ENCODE peak calls at places on chromosome 12, in ten cellular contexts. One of them, this sample, is unnamed.
A peak's percentile ranks its signal among the peaks of the same experiment; 100 is the strongest.

GRCh38 chr12:55073043-55074022 is 52.9 kb upstream of the OR9K2 start:
- DNase-seq in M059J: peak; percentile 57
- DNase-seq in left kidney: peak; percentile 87
- DNase-seq in stimulated activated CD8-positive, alpha-beta memory T cell treated with anti-CD3 and anti-CD28 coated beads, Interleukin-4, amount 100 ng/mL, for 24 hours: peak; percentile 59
- DNase-seq in effector memory CD8-positive, alpha-beta T cell: peak; percentile 70
- DNase-seq in tibial nerve: peak; percentile 84
- DNase-seq in T-helper 1 cell: peak; percentile 68
- DNase-seq in activated CD4-positive, alpha-beta T cell treated with anti-CD3 and anti-CD28 coated beads for 24 hours: peak; percentile 71
- DNase-seq in GM03348: peak; percentile 79
- DNase-seq in endothelial cell: peak; percentile 76
- DNase-seq in this sample: peak; percentile 89

GRCh38 chr12:124542021-124542941 is 25.1 kb downstream of the NCOR2 start:
- DNase-seq in effector memory CD8-positive, alpha-beta T cell: no peak
- DNase-seq in endothelial cell: no peak
- DNase-seq in stimulated activated CD8-positive, alpha-beta memory T cell treated with anti-CD3 and anti-CD28 coated beads, Interleukin-4, amount 100 ng/mL, for 24 hours: no peak
- DNase-seq in GM03348: peak; percentile 44
- DNase-seq in M059J: peak; percentile 70
- DNase-seq in activated CD4-positive, alpha-beta T cell treated with anti-CD3 and anti-CD28 coated beads for 24 hours: no peak
- DNase-seq in T-helper 1 cell: no peak
- DNase-seq in left kidney: peak; percentile 68
- DNase-seq in tibial nerve: no peak
- DNase-seq in this sample: no peak

GRCh38 chr12:122788387-122788786 is 14.0 kb downstream of the CCDC62 start:
- DNase-seq in effector memory CD8-positive, alpha-beta T cell: no peak
- DNase-seq in M059J: peak; percentile 64
- DNase-seq in stimulated activated CD8-positive, alpha-beta memory T cell treated with anti-CD3 and anti-CD28 coated beads, Interleukin-4, amount 100 ng/mL, for 24 hours: no peak
- DNase-seq in T-helper 1 cell: no peak
- DNase-seq in GM03348: no peak
- DNase-seq in endothelial cell: no peak
- DNase-seq in activated CD4-positive, alpha-beta T cell treated with anti-CD3 and anti-CD28 coated beads for 24 hours: no peak
- DNase-seq in tibial nerve: no peak
- DNase-seq in left kidney: no peak
- DNase-seq in this sample: no peak

GRCh38 chr12:124720687-124721500 is 142.8 kb downstream of the SCARB1 start:
- DNase-seq in effector memory CD8-positive, alpha-beta T cell: no peak
- DNase-seq in tibial nerve: no peak
- DNase-seq in GM03348: peak; percentile 75
- DNase-seq in endothelial cell: no peak
- DNase-seq in M059J: peak; percentile 94
- DNase-seq in stimulated activated CD8-positive, alpha-beta memory T cell treated with anti-CD3 and anti-CD28 coated beads, Interleukin-4, amount 100 ng/mL, for 24 hours: no peak
- DNase-seq in T-helper 1 cell: no peak
- DNase-seq in left kidney: peak; percentile 96
- DNase-seq in activated CD4-positive, alpha-beta T cell treated with anti-CD3 and anti-CD28 coated beads for 24 hours: no peak
- DNase-seq in this sample: no peak

GRCh38 chr12:31491819-31492598 is 98.9 kb downstream of the DENND5B start:
- DNase-seq in M059J: peak; percentile 97
- DNase-seq in T-helper 1 cell: no peak
- DNase-seq in endothelial cell: no peak
- DNase-seq in left kidney: peak; percentile 85
- DNase-seq in effector memory CD8-positive, alpha-beta T cell: no peak
- DNase-seq in tibial nerve: no peak
- DNase-seq in GM03348: peak; percentile 58
- DNase-seq in stimulated activated CD8-positive, alpha-beta memory T cell treated with anti-CD3 and anti-CD28 coated beads, Interleukin-4, amount 100 ng/mL, for 24 hours: no peak
- DNase-seq in activated CD4-positive, alpha-beta T cell treated with anti-CD3 and anti-CD28 coated beads for 24 hours: no peak
- DNase-seq in this sample: peak; percentile 31

GRCh38 chr12:53499261-53500118 is at the start of gene MAP3K12:
- DNase-seq in effector memory CD8-positive, alpha-beta T cell: peak; percentile 58
- DNase-seq in activated CD4-positive, alpha-beta T cell treated with anti-CD3 and anti-CD28 coated beads for 24 hours: peak; percentile 56
- DNase-seq in left kidney: peak; percentile 90
- DNase-seq in T-helper 1 cell: peak; percentile 59
- DNase-seq in M059J: peak; percentile 58
- DNase-seq in GM03348: peak; percentile 79
- DNase-seq in tibial nerve: peak; percentile 68
- DNase-seq in endothelial cell: peak; percentile 54
- DNase-seq in stimulated activated CD8-positive, alpha-beta memory T cell treated with anti-CD3 and anti-CD28 coated beads, Interleukin-4, amount 100 ng/mL, for 24 hours: peak; percentile 53
- DNase-seq in this sample: peak; percentile 86

GRCh38 chr12:100716658-100716948 is 78.0 kb upstream of the ANO4 start:
- DNase-seq in effector memory CD8-positive, alpha-beta T cell: no peak
- DNase-seq in activated CD4-positive, alpha-beta T cell treated with anti-CD3 and anti-CD28 coated beads for 24 hours: no peak
- DNase-seq in endothelial cell: peak; percentile 14
- DNase-seq in stimulated activated CD8-positive, alpha-beta memory T cell treated with anti-CD3 and anti-CD28 coated beads, Interleukin-4, amount 100 ng/mL, for 24 hours: no peak
- DNase-seq in M059J: no peak
- DNase-seq in tibial nerve: no peak
- DNase-seq in T-helper 1 cell: no peak
- DNase-seq in left kidney: peak; percentile 64
- DNase-seq in GM03348: no peak
- DNase-seq in this sample: peak; percentile 74

GRCh38 chr12:92340441-92341332 is 195.0 kb upstream of the BTG1 start:
- DNase-seq in effector memory CD8-positive, alpha-beta T cell: no peak
- DNase-seq in GM03348: no peak
- DNase-seq in activated CD4-positive, alpha-beta T cell treated with anti-CD3 and anti-CD28 coated beads for 24 hours: no peak
- DNase-seq in T-helper 1 cell: no peak
- DNase-seq in left kidney: peak; percentile 17
- DNase-seq in stimulated activated CD8-positive, alpha-beta memory T cell treated with anti-CD3 and anti-CD28 coated beads, Interleukin-4, amount 100 ng/mL, for 24 hours: no peak
- DNase-seq in M059J: no peak
- DNase-seq in tibial nerve: no peak
- DNase-seq in endothelial cell: no peak
- DNase-seq in this sample: no peak

GRCh38 chr12:88206636-88207035 is 64.5 kb downstream of the TMTC3 start:
- DNase-seq in left kidney: no peak
- DNase-seq in endothelial cell: no peak
- DNase-seq in tibial nerve: peak; percentile 60
- DNase-seq in activated CD4-positive, alpha-beta T cell treated with anti-CD3 and anti-CD28 coated beads for 24 hours: no peak
- DNase-seq in GM03348: peak; percentile 47
- DNase-seq in effector memory CD8-positive, alpha-beta T cell: no peak
- DNase-seq in T-helper 1 cell: no peak
- DNase-seq in M059J: peak; percentile 3
- DNase-seq in stimulated activated CD8-positive, alpha-beta memory T cell treated with anti-CD3 and anti-CD28 coated beads, Interleukin-4, amount 100 ng/mL, for 24 hours: no peak
- DNase-seq in this sample: no peak

GRCh38 chr12:80472912-80473500 is 29.0 kb downstream of the PTPRQ start:
- DNase-seq in tibial nerve: no peak
- DNase-seq in M059J: peak; percentile 59
- DNase-seq in GM03348: peak; percentile 34
- DNase-seq in endothelial cell: no peak
- DNase-seq in T-helper 1 cell: no peak
- DNase-seq in left kidney: peak; percentile 72
- DNase-seq in stimulated activated CD8-positive, alpha-beta memory T cell treated with anti-CD3 and anti-CD28 coated beads, Interleukin-4, amount 100 ng/mL, for 24 hours: no peak
- DNase-seq in effector memory CD8-positive, alpha-beta T cell: no peak
- DNase-seq in activated CD4-positive, alpha-beta T cell treated with anti-CD3 and anti-CD28 coated beads for 24 hours: no peak
- DNase-seq in this sample: peak; percentile 68

GRCh38 chr12:75953312-75953906 is 78.2 kb downstream of the PHLDA1 start:
- DNase-seq in activated CD4-positive, alpha-beta T cell treated with anti-CD3 and anti-CD28 coated beads for 24 hours: no peak
- DNase-seq in endothelial cell: no peak
- DNase-seq in stimulated activated CD8-positive, alpha-beta memory T cell treated with anti-CD3 and anti-CD28 coated beads, Interleukin-4, amount 100 ng/mL, for 24 hours: no peak
- DNase-seq in M059J: peak; percentile 88
- DNase-seq in T-helper 1 cell: no peak
- DNase-seq in effector memory CD8-positive, alpha-beta T cell: no peak
- DNase-seq in GM03348: peak; percentile 44
- DNase-seq in left kidney: no peak
- DNase-seq in tibial nerve: no peak
- DNase-seq in this sample: no peak

GRCh38 chr12:52337054-52337453 is 15.9 kb upstream of the KRT83 start:
- DNase-seq in tibial nerve: no peak
- DNase-seq in T-helper 1 cell: no peak
- DNase-seq in left kidney: no peak
- DNase-seq in M059J: peak; percentile 49
- DNase-seq in endothelial cell: no peak
- DNase-seq in activated CD4-positive, alpha-beta T cell treated with anti-CD3 and anti-CD28 coated beads for 24 hours: no peak
- DNase-seq in stimulated activated CD8-positive, alpha-beta memory T cell treated with anti-CD3 and anti-CD28 coated beads, Interleukin-4, amount 100 ng/mL, for 24 hours: no peak
- DNase-seq in GM03348: no peak
- DNase-seq in effector memory CD8-positive, alpha-beta T cell: no peak
- DNase-seq in this sample: no peak

GRCh38 chr12:30952036-30952435 is 25.5 kb downstream of the TSPAN11 start:
- DNase-seq in GM03348: no peak
- DNase-seq in M059J: no peak
- DNase-seq in stimulated activated CD8-positive, alpha-beta memory T cell treated with anti-CD3 and anti-CD28 coated beads, Interleukin-4, amount 100 ng/mL, for 24 hours: no peak
- DNase-seq in activated CD4-positive, alpha-beta T cell treated with anti-CD3 and anti-CD28 coated beads for 24 hours: no peak
- DNase-seq in effector memory CD8-positive, alpha-beta T cell: no peak
- DNase-seq in tibial nerve: no peak
- DNase-seq in endothelial cell: no peak
- DNase-seq in left kidney: no peak
- DNase-seq in T-helper 1 cell: no peak
- DNase-seq in this sample: no peak

GRCh38 chr12:18723752-18724151 is 14.1 kb downstream of the PLCZ1 start:
- DNase-seq in tibial nerve: no peak
- DNase-seq in T-helper 1 cell: no peak
- DNase-seq in endothelial cell: no peak
- DNase-seq in M059J: peak; percentile 68
- DNase-seq in left kidney: no peak
- DNase-seq in activated CD4-positive, alpha-beta T cell treated with anti-CD3 and anti-CD28 coated beads for 24 hours: no peak
- DNase-seq in effector memory CD8-positive, alpha-beta T cell: no peak
- DNase-seq in GM03348: peak; percentile 11
- DNase-seq in stimulated activated CD8-positive, alpha-beta memory T cell treated with anti-CD3 and anti-CD28 coated beads, Interleukin-4, amount 100 ng/mL, for 24 hours: no peak
- DNase-seq in this sample: no peak

GRCh38 chr12:89783321-89784060 is 74.9 kb upstream of the ATP2B1 start:
- DNase-seq in tibial nerve: no peak
- DNase-seq in effector memory CD8-positive, alpha-beta T cell: no peak
- DNase-seq in activated CD4-positive, alpha-beta T cell treated with anti-CD3 and anti-CD28 coated beads for 24 hours: no peak
- DNase-seq in left kidney: peak; percentile 76
- DNase-seq in T-helper 1 cell: no peak
- DNase-seq in stimulated activated CD8-positive, alpha-beta memory T cell treated with anti-CD3 and anti-CD28 coated beads, Interleukin-4, amount 100 ng/mL, for 24 hours: no peak
- DNase-seq in GM03348: peak; percentile 62
- DNase-seq in endothelial cell: no peak
- DNase-seq in M059J: peak; percentile 28
- DNase-seq in this sample: peak; percentile 2

GRCh38 chr12:111274820-111275219 is 94.1 kb downstream of the PHETA1 start:
- DNase-seq in tibial nerve: no peak
- DNase-seq in effector memory CD8-positive, alpha-beta T cell: no peak
- DNase-seq in endothelial cell: no peak
- DNase-seq in M059J: no peak
- DNase-seq in GM03348: peak; percentile 50
- DNase-seq in stimulated activated CD8-positive, alpha-beta memory T cell treated with anti-CD3 and anti-CD28 coated beads, Interleukin-4, amount 100 ng/mL, for 24 hours: no peak
- DNase-seq in T-helper 1 cell: no peak
- DNase-seq in left kidney: peak; percentile 37
- DNase-seq in activated CD4-positive, alpha-beta T cell treated with anti-CD3 and anti-CD28 coated beads for 24 hours: no peak
- DNase-seq in this sample: peak; percentile 61

GRCh38 chr12:113244015-113244983 is 23.0 kb downstream of the TPCN1 start:
- DNase-seq in T-helper 1 cell: no peak
- DNase-seq in GM03348: no peak
- DNase-seq in tibial nerve: peak; percentile 62
- DNase-seq in activated CD4-positive, alpha-beta T cell treated with anti-CD3 and anti-CD28 coated beads for 24 hours: no peak
- DNase-seq in endothelial cell: no peak
- DNase-seq in effector memory CD8-positive, alpha-beta T cell: no peak
- DNase-seq in M059J: peak; percentile 62
- DNase-seq in left kidney: no peak
- DNase-seq in stimulated activated CD8-positive, alpha-beta memory T cell treated with anti-CD3 and anti-CD28 coated beads, Interleukin-4, amount 100 ng/mL, for 24 hours: no peak
- DNase-seq in this sample: no peak

GRCh38 chr12:88934163-88934747 is 354.0 kb upstream of the KITLG start:
- DNase-seq in T-helper 1 cell: no peak
- DNase-seq in GM03348: peak; percentile 15
- DNase-seq in endothelial cell: no peak
- DNase-seq in effector memory CD8-positive, alpha-beta T cell: no peak
- DNase-seq in M059J: peak; percentile 80
- DNase-seq in stimulated activated CD8-positive, alpha-beta memory T cell treated with anti-CD3 and anti-CD28 coated beads, Interleukin-4, amount 100 ng/mL, for 24 hours: no peak
- DNase-seq in activated CD4-positive, alpha-beta T cell treated with anti-CD3 and anti-CD28 coated beads for 24 hours: no peak
- DNase-seq in left kidney: peak; percentile 39
- DNase-seq in tibial nerve: no peak
- DNase-seq in this sample: no peak

GRCh38 chr12:3458041-3458440 is 33.0 kb upstream of the PRMT8 start:
- DNase-seq in tibial nerve: no peak
- DNase-seq in activated CD4-positive, alpha-beta T cell treated with anti-CD3 and anti-CD28 coated beads for 24 hours: no peak
- DNase-seq in left kidney: no peak
- DNase-seq in stimulated activated CD8-positive, alpha-beta memory T cell treated with anti-CD3 and anti-CD28 coated beads, Interleukin-4, amount 100 ng/mL, for 24 hours: no peak
- DNase-seq in effector memory CD8-positive, alpha-beta T cell: no peak
- DNase-seq in GM03348: no peak
- DNase-seq in M059J: peak; percentile 71
- DNase-seq in endothelial cell: no peak
- DNase-seq in T-helper 1 cell: no peak
- DNase-seq in this sample: no peak

GRCh38 chr12:54660320-54660962 is 12.3 kb upstream of the DCD start:
- DNase-seq in tibial nerve: no peak
- DNase-seq in effector memory CD8-positive, alpha-beta T cell: no peak
- DNase-seq in GM03348: no peak
- DNase-seq in endothelial cell: no peak
- DNase-seq in M059J: no peak
- DNase-seq in stimulated activated CD8-positive, alpha-beta memory T cell treated with anti-CD3 and anti-CD28 coated beads, Interleukin-4, amount 100 ng/mL, for 24 hours: no peak
- DNase-seq in left kidney: no peak
- DNase-seq in activated CD4-positive, alpha-beta T cell treated with anti-CD3 and anti-CD28 coated beads for 24 hours: no peak
- DNase-seq in T-helper 1 cell: no peak
- DNase-seq in this sample: no peak

GRCh38 chr12:15256760-15257159 is 35.5 kb upstream of the RERG start:
- DNase-seq in GM03348: peak; percentile 30
- DNase-seq in T-helper 1 cell: no peak
- DNase-seq in tibial nerve: peak; percentile 71
- DNase-seq in effector memory CD8-positive, alpha-beta T cell: no peak
- DNase-seq in activated CD4-positive, alpha-beta T cell treated with anti-CD3 and anti-CD28 coated beads for 24 hours: no peak
- DNase-seq in M059J: no peak
- DNase-seq in endothelial cell: no peak
- DNase-seq in left kidney: no peak
- DNase-seq in stimulated activated CD8-positive, alpha-beta memory T cell treated with anti-CD3 and anti-CD28 coated beads, Interleukin-4, amount 100 ng/mL, for 24 hours: no peak
- DNase-seq in this sample: no peak

GRCh38 chr12:132139912-132140311 is 4.2 kb downstream of the DDX51 start:
- DNase-seq in activated CD4-positive, alpha-beta T cell treated with anti-CD3 and anti-CD28 coated beads for 24 hours: no peak
- DNase-seq in T-helper 1 cell: no peak
- DNase-seq in M059J: no peak
- DNase-seq in left kidney: no peak
- DNase-seq in effector memory CD8-positive, alpha-beta T cell: no peak
- DNase-seq in stimulated activated CD8-positive, alpha-beta memory T cell treated with anti-CD3 and anti-CD28 coated beads, Interleukin-4, amount 100 ng/mL, for 24 hours: no peak
- DNase-seq in GM03348: no peak
- DNase-seq in endothelial cell: no peak
- DNase-seq in tibial nerve: no peak
- DNase-seq in this sample: no peak

GRCh38 chr12:50661300-50662120 is 102.4 kb upstream of the ATF1 start:
- DNase-seq in GM03348: no peak
- DNase-seq in tibial nerve: no peak
- DNase-seq in activated CD4-positive, alpha-beta T cell treated with anti-CD3 and anti-CD28 coated beads for 24 hours: no peak
- DNase-seq in stimulated activated CD8-positive, alpha-beta memory T cell treated with anti-CD3 and anti-CD28 coated beads, Interleukin-4, amount 100 ng/mL, for 24 hours: no peak
- DNase-seq in effector memory CD8-positive, alpha-beta T cell: no peak
- DNase-seq in endothelial cell: no peak
- DNase-seq in M059J: no peak
- DNase-seq in T-helper 1 cell: no peak
- DNase-seq in left kidney: peak; percentile 64
- DNase-seq in this sample: no peak

GRCh38 chr12:65856521-65856920 is 32.2 kb downstream of the HMGA2 start:
- DNase-seq in GM03348: no peak
- DNase-seq in left kidney: no peak
- DNase-seq in M059J: no peak
- DNase-seq in stimulated activated CD8-positive, alpha-beta memory T cell treated with anti-CD3 and anti-CD28 coated beads, Interleukin-4, amount 100 ng/mL, for 24 hours: no peak
- DNase-seq in tibial nerve: no peak
- DNase-seq in T-helper 1 cell: no peak
- DNase-seq in endothelial cell: no peak
- DNase-seq in activated CD4-positive, alpha-beta T cell treated with anti-CD3 and anti-CD28 coated beads for 24 hours: no peak
- DNase-seq in effector memory CD8-positive, alpha-beta T cell: no peak
- DNase-seq in this sample: no peak